ENCODE peak calls at places on chromosomes 5 and 9, in four cellular contexts. M is CD4-positive, alpha-beta memory T cell; G is CD8-positive, alpha-beta memory T cell; W is ovary. P is an unnamed sample.

GRCh38 chr5:88883059-88883565 is at the start of gene MEF2C:
- DNase-seq in M (no peak), G (no peak), W (peak), P (peak)

GRCh38 chr5:74241751-74242140 is 398.8 kb downstream of the ENC1 start:
- DNase-seq in M (no peak), G (no peak), W (no peak), P (no peak)

GRCh38 chr5:1028481-1029269 is 20.1 kb downstream of the NKD2 start:
- DNase-seq in M (no peak), G (no peak), W (no peak), P (peak)

GRCh38 chr9:21331676-21332402 is 3.4 kb downstream of the KLHL9 start:
- DNase-seq in M (no peak), G (no peak), W (no peak), P (no peak)

GRCh38 chr5:31027726-31028125 is 165.8 kb upstream of the CDH6 start:
- DNase-seq in M (no peak), G (no peak), W (no peak), P (no peak)

GRCh38 chr9:99511723-99512122 is 289.6 kb downstream of the SEC61B start:
- DNase-seq in M (no peak), G (no peak), W (no peak), P (no peak)

GRCh38 chr5:148791334-148791667 is 35.1 kb upstream of the ADRB2 start:
- DNase-seq in M (no peak), G (no peak), W (no peak), P (no peak)

GRCh38 chr5:9621379-9621903 is 8.7 kb downstream of the TAS2R1 start:
- DNase-seq in M (no peak), G (no peak), W (no peak), P (no peak)

GRCh38 chr5:150219142-150219541 is 29.3 kb downstream of the SLC6A7 start:
- DNase-seq in M (no peak), G (no peak), W (no peak), P (no peak)

GRCh38 chr5:158943057-158943456 is 156.7 kb downstream of the EBF1 start:
- DNase-seq in M (no peak), G (no peak), W (peak), P (peak)

GRCh38 chr5:78221964-78222451 is 72.5 kb downstream of the AP3B1 start:
- DNase-seq in M (no peak), G (no peak), W (no peak), P (no peak)

GRCh38 chr9:127904518-127904887 is 5.1 kb upstream of the ST6GALNAC6 start:
- DNase-seq in M (no peak), G (no peak), W (peak), P (no peak)

GRCh38 chr5:23482642-23483041 is 24.8 kb upstream of the PRDM9 start:
- DNase-seq in M (no peak), G (no peak), W (no peak), P (no peak)

GRCh38 chr5:92401492-92401891 is 1018.4 kb upstream of the ARRDC3 start:
- DNase-seq in M (no peak), G (no peak), W (no peak), P (no peak)

GRCh38 chr5:170941788-170942187 is 80.0 kb downstream of the RANBP17 start:
- DNase-seq in M (no peak), G (no peak), W (no peak), P (no peak)

DNA sequence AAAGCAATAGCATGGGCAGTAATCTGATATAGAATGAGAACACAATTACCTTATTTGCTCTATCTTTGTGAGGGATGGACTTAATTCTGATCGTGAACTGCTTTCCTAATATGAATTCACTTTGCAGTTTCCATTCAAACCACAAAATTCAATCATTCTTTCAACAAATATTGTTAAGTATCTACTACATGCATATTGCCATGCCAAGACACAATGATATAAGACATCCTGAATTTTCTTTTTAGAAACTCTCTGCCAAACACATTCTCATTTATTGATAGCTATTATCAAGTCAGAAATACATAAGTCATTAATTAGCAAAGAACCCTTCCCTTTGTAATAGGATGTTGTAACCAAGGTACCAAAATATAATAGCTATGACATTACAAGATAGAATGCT is 121.6 kb upstream of the TARS1 start:
- DNase-seq in M (no peak), G (no peak), W (no peak), P (no peak)
- H3K27ac ChIP-seq in M (no peak), G (no peak), W (no peak), P (no peak)

DNA sequence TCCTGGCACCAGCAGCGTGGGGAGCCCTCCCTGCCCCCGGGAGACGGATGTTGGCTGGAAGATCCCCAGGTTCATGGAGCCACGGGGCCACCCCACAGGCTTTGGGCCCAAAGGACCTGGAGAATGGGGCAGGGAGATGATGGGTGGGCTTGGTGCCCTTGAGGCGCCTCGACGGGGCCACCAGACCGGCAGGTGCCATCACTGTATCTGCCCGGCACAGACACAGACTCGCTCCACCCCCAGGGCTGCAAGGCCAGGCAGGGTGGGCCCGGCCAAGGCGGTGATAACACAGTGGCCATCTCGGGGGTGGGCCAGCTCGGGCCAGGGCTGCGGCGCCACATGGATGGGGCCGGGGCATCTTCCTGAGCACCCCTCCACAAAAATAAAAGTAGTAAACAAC is 35.0 kb upstream of the EGFL7 start:
- DNase-seq in M (no peak), G (no peak), W (no peak), P (no peak)
- H3K27ac ChIP-seq in M (no peak), G (no peak), W (no peak), P (no peak)

GRCh38 chr5:8396756-8397155 is 527.8 kb downstream of the MTRR start:
- DNase-seq in M (no peak), G (no peak), W (no peak), P (no peak)

GRCh38 chr5:8391916-8392315 is 523.0 kb downstream of the MTRR start:
- DNase-seq in M (no peak), G (no peak), W (no peak), P (no peak)

GRCh38 chr5:8399471-8399870 is 530.5 kb downstream of the MTRR start:
- DNase-seq in M (no peak), G (no peak), W (no peak), P (no peak)

DNA sequence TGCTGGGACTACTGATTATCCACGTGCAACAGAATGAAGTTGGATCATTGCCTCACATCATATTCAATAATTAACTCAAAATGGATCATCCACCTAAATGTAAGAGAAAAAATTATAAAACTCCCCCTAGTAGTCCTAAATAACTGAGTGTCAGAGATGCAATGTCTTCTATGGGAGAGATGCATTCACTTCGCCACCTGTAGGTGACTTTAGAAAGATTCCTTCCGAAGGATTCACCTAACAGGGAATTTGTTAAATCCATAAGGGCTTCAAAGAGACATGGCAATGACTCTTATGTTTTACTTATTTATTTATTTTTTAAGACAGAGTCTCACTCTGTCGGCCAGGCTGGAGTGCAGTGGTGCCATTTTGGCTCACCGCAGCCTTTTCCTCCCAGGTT is 526.0 kb downstream of the MTRR start:
- DNase-seq in M (no peak), G (no peak), W (no peak), P (no peak)
- H3K27ac ChIP-seq in M (no peak), G (no peak), W (no peak), P (no peak)

GRCh38 chr5:42990892-42991291 is 49.2 kb downstream of the ANXA2R start:
- DNase-seq in M (no peak), G (no peak), W (no peak), P (no peak)
- H3K27ac ChIP-seq in M (peak), G (peak), W (no peak), P (peak)

GRCh38 chr5:33808699-33809098 is 83.1 kb downstream of the ADAMTS12 start:
- DNase-seq in M (peak), G (no peak), W (no peak), P (no peak)
- H3K27ac ChIP-seq in M (no peak), G (no peak), W (no peak), P (no peak)

DNA sequence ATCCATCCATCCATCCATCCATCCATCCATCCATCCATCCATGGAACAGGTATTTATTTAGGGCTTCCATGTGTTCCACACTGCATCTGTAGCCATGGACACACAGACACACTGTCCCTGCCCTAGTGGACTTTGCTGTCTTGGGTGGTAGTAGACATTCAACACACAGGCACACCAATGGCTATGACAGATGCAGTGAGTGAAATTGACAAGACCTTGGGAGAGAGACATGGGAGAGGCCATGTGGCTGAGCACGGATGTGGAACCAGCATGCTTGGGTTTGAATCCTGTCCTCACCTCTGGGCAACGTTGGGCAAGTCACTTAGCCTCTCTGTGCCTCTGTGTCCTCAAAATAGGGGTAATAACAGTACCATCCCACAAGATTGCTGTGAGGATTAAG is 45.3 kb downstream of the STOM start:
- DNase-seq in M (no peak), G (no peak), W (no peak), P (no peak)
- H3K27ac ChIP-seq in M (no peak), G (no peak), W (no peak), P (peak)

P was measured in psoas muscle.